ENCODE peak calls at places on chromosomes 11 and 22, in eight cellular contexts. W is EH; I is stimulated activated CD4-positive, alpha-beta T cell treated with anti-CD3 and anti-CD28 coated beads, TNF-alpha, amount 100 ng/mL, for 1 hour; D is pulmonary artery endothelial cell; N is NCI-H1694 treated with DMSO at 0.1 percent for 48 hours; E is prostate gland; U is WTC11; B is NCI-H1105 treated with DMSO at 0.1 percent for 48 hours. O is an unnamed sample.

GRCh38 chr22:49621601-49622210 is 206.0 kb downstream of the BRD1 start:
- DNase-seq in W (no peak), I (no peak), D (no peak), N (no peak), E (no peak), U (peak), B (no peak), O (no peak)

GRCh38 chr22:41481925-41482318 is 13.0 kb downstream of the ACO2 start:
- DNase-seq in W (no peak), I (no peak), D (no peak), N (no peak), E (no peak), U (peak), B (no peak), O (no peak)

GRCh38 chr11:13956988-13957387 is 5.5 kb upstream of the SPON1 start:
- DNase-seq in W (no peak), I (no peak), D (no peak), N (no peak), E (no peak), U (no peak), B (no peak), O (no peak)

GRCh38 chr22:43516386-43516785 is 104.6 kb downstream of the MPPED1 start:
- DNase-seq in W (no peak), I (no peak), D (no peak), N (no peak), E (no peak), U (no peak), B (no peak), O (no peak)

GRCh38 chr11:116192509-116193206 is 580.1 kb downstream of the BUD13 start:
- DNase-seq in W (no peak), I (no peak), D (no peak), N (no peak), E (peak), U (no peak), B (no peak), O (no peak)

GRCh38 chr11:132312161-132312560 is 941.7 kb downstream of the NTM start:
- DNase-seq in W (peak), I (no peak), D (no peak), N (no peak), E (no peak), U (no peak), B (no peak), O (no peak)

GRCh38 chr11:69166186-69167115 is 10.7 kb downstream of the SMIM38 start:
- DNase-seq in W (peak), I (no peak), D (peak), N (no peak), E (no peak), U (no peak), B (no peak), O (no peak)

GRCh38 chr11:27039873-27040272 is 742 bp upstream of the BBOX1 start:
- DNase-seq in W (no peak), I (no peak), D (no peak), N (no peak), E (no peak), U (no peak), B (no peak), O (no peak)

GRCh38 chr22:38107692-38108515 is 2.6 kb downstream of the BAIAP2L2 start:
- DNase-seq in W (peak), I (no peak), D (no peak), N (no peak), E (no peak), U (no peak), B (no peak), O (no peak)

GRCh38 chr11:11524436-11525038 is 97.3 kb downstream of the GALNT18 start:
- DNase-seq in W (peak), I (no peak), D (no peak), N (no peak), E (no peak), U (no peak), B (no peak), O (no peak)

GRCh38 chr11:126782810-126783209 is 217.8 kb downstream of the KIRREL3 start:
- DNase-seq in W (no peak), I (no peak), D (no peak), N (no peak), E (no peak), U (no peak), B (no peak), O (no peak)

GRCh38 chr22:42313804-42314581 is 43.5 kb upstream of the TCF20 start:
- DNase-seq in W (peak), I (no peak), D (no peak), N (peak), E (peak), U (peak), B (peak), O (no peak)

GRCh38 chr22:44816141-44816540 is 63.8 kb downstream of the ARHGAP8 start:
- DNase-seq in W (peak), I (no peak), D (no peak), N (no peak), E (no peak), U (no peak), B (no peak), O (no peak)

GRCh38 chr11:126345283-126345682 is 10.2 kb upstream of the ST3GAL4 start:
- DNase-seq in W (no peak), I (no peak), D (no peak), N (no peak), E (no peak), U (no peak), B (no peak), O (no peak)

GRCh38 chr11:88100161-88100560 is 75.1 kb downstream of the RAB38 start:
- DNase-seq in W (peak), I (no peak), D (no peak), N (no peak), E (no peak), U (no peak), B (no peak), O (no peak)

GRCh38 chr11:46321757-46322156 is 25.5 kb upstream of the DGKZ start:
- DNase-seq in W (no peak), I (no peak), D (no peak), N (no peak), E (no peak), U (no peak), B (no peak), O (no peak)

GRCh38 chr11:111438846-111439520 is 59.9 kb upstream of the POU2AF1 start:
- DNase-seq in W (no peak), I (no peak), D (no peak), N (no peak), E (no peak), U (no peak), B (no peak), O (no peak)

GRCh38 chr11:69906453-69906907 is 87.3 kb upstream of the FGF3 start:
- DNase-seq in W (no peak), I (no peak), D (no peak), N (no peak), E (no peak), U (no peak), B (no peak), O (no peak)

GRCh38 chr22:24506802-24507438 is 11.8 kb downstream of the UPB1 start:
- DNase-seq in W (peak), I (no peak), D (no peak), N (no peak), E (no peak), U (no peak), B (peak), O (no peak)

GRCh38 chr22:49326558-49326957 is 501.1 kb downstream of the BRD1 start:
- DNase-seq in W (no peak), I (no peak), D (no peak), N (no peak), E (no peak), U (no peak), B (no peak), O (no peak)

GRCh38 chr11:94455861-94456260 is 37.8 kb downstream of the MRE11 start:
- DNase-seq in W (no peak), I (no peak), D (no peak), N (no peak), E (no peak), U (no peak), B (no peak), O (no peak)

GRCh38 chr11:123056835-123057491 is 5.0 kb downstream of the HSPA8 start:
- DNase-seq in W (no peak), I (no peak), D (no peak), N (no peak), E (no peak), U (no peak), B (no peak), O (no peak)

GRCh38 chr11:65274734-65275682 is 13.2 kb downstream of the POLA2 start:
- DNase-seq in W (peak), I (no peak), D (peak), N (peak), E (peak), U (peak), B (peak), O (no peak)

O was measured in central memory CD8-positive, alpha-beta T cell.